ENCODE peak calls at places on chromosome 13, in six cellular contexts. E is endothelial cell; P is kidney glomerular epithelial cell; N is activated CD8-positive, alpha-beta memory T cell treated with anti-CD3 and anti-CD28 coated beads for 4 hours; B is C1 segment of cervical spinal cord; J is progenitor cell of endocrine pancreas. Q is an unnamed sample.

GRCh38 chr13:111965466-111966214 is 101.3 kb upstream of the SOX1 start:
- DNase-seq in J (no peak), P (no peak), B (no peak), E (no peak), N (no peak), Q (no peak)

GRCh38 chr13:66068683-66069082 is 1161.5 kb downstream of the PCDH9 start:
- DNase-seq in B (no peak), P (no peak), E (no peak), J (no peak), N (no peak), Q (no peak)

GRCh38 chr13:113547248-113547971 is 37.1 kb upstream of the TFDP1 start:
- DNase-seq in J (no peak), P (no peak), E (no peak), N (no peak), B (no peak), Q (no peak)

GRCh38 chr13:107881362-107881761 is 334.0 kb downstream of the LIG4 start:
- DNase-seq in J (no peak), E (no peak), B (no peak), P (no peak), N (no peak), Q (no peak)

GRCh38 chr13:114043421-114044053 is 69.7 kb upstream of the C13orf46 start:
- DNase-seq in P (no peak), E (peak; percentile 55), B (peak; percentile 46), J (no peak), N (no peak), Q (no peak)

GRCh38 chr13:27006519-27007161 is 165.0 kb downstream of the USP12 start:
- DNase-seq in P (no peak), B (peak; percentile 60), N (no peak), J (peak; percentile 43), E (no peak), Q (peak; percentile 73)

GRCh38 chr13:97544041-97544765 is 110.2 kb downstream of the RAP2A start:
- DNase-seq in P (no peak), N (no peak), E (no peak), J (no peak), B (no peak), Q (no peak)

GRCh38 chr13:66021846-66022245 is 1208.3 kb downstream of the PCDH9 start:
- DNase-seq in E (no peak), N (no peak), B (no peak), J (no peak), P (peak; percentile 68), Q (no peak)

GRCh38 chr13:40130871-40131636 is 475.6 kb downstream of the COG6 start:
- DNase-seq in E (no peak), P (peak; percentile 29), B (no peak), N (no peak), J (no peak), Q (no peak)